ENCODE peak calls at places on chromosomes 1 and 21, in ten cellular contexts. S is nephron progenitor cell; Q is activated T-helper 2 cell treated with anti-CD3 and anti-CD28 coated beads, Interferon-gamma antibody, Interleukin-2, Interleukin-4, amounts not matched to agents 10 μg/mL and 5 μg/mL and 100 μg/mL, durations not matched to agents 14 hours and 24 hours and 36 hours; G is KBM-7; U is stimulated activated CD8-positive, alpha-beta memory T cell treated with anti-CD3 and anti-CD28 coated beads, Interleukin-7, amount 100 ng/mL, for 1 hour; K is fibroblast of the conjunctiva; L is stromal cell of bone marrow; O is H9; H is activated T-helper 1 cell treated with Interleukin-2 at 50 U/mL for 16 hours; E is hepatocyte. Z is an unnamed sample.

GRCh38 chr1:20530901-20531300 is 21.5 kb upstream of the FAM43B start:
- DNase-seq in S (no peak), Q (no peak), G (no peak), U (no peak), K (no peak), L (no peak), O (no peak), H (no peak), E (no peak), Z (no peak)

GRCh38 chr1:22129501-22130117 is 13.3 kb downstream of the WNT4 start:
- DNase-seq in S (no peak), Q (no peak), G (no peak), U (no peak), K (no peak), L (no peak), O (no peak), H (no peak), E (no peak), Z (no peak)

GRCh38 chr1:119747451-119747850 is 21.3 kb downstream of the HMGCS2 start:
- DNase-seq in S (no peak), Q (no peak), G (no peak), U (no peak), K (no peak), L (no peak), O (no peak), H (no peak), E (no peak), Z (no peak)

GRCh38 chr1:2322593-2323295 is 68.6 kb downstream of the MORN1 start:
- DNase-seq in S (no peak), Q (no peak), G (no peak), U (no peak), K (no peak), L (peak; percentile 18), O (no peak), H (no peak), E (peak; percentile 61), Z (no peak)

GRCh38 chr1:222582099-222582774 is 7.5 kb downstream of the TAF1A start:
- DNase-seq in S (no peak), Q (no peak), G (no peak), U (no peak), K (no peak), L (no peak), O (no peak), H (no peak), E (no peak), Z (peak; percentile 22)

GRCh38 chr21:44090332-44090731 is 16.9 kb upstream of the PWP2 start:
- DNase-seq in S (no peak), Q (peak; percentile 8), G (no peak), U (no peak), K (no peak), L (no peak), O (no peak), H (no peak), E (no peak), Z (peak; percentile 85)

GRCh38 chr1:160862151-160863061 is at the start of gene CD244:
- DNase-seq in S (no peak), Q (peak; percentile 28), G (peak; percentile 90), U (peak; percentile 32), K (no peak), L (no peak), O (peak; percentile 43), H (no peak), E (peak; percentile 28), Z (no peak)

GRCh38 chr1:53614231-53615021 is 124.5 kb downstream of the GLIS1 start:
- DNase-seq in S (no peak), Q (no peak), G (no peak), U (no peak), K (no peak), L (no peak), O (peak; percentile 64), H (no peak), E (no peak), Z (no peak)

GRCh38 chr1:39293375-39294070 is 89.0 kb downstream of the MACF1 start:
- DNase-seq in S (no peak), Q (no peak), G (no peak), U (no peak), K (no peak), L (no peak), O (no peak), H (no peak), E (no peak), Z (no peak)

GRCh38 chr1:24047101-24047459 is 64.9 kb downstream of the MYOM3 start:
- DNase-seq in S (no peak), Q (no peak), G (no peak), U (no peak), K (peak; percentile 34), L (peak; percentile 61), O (no peak), H (no peak), E (no peak), Z (no peak)

GRCh38 chr1:38287547-38287946 is 241.0 kb upstream of the POU3F1 start:
- DNase-seq in S (no peak), Q (no peak), G (no peak), U (no peak), K (no peak), L (no peak), O (no peak), H (no peak), E (no peak), Z (no peak)

GRCh38 chr21:18369115-18369514 is 34.5 kb downstream of the TMPRSS15 start:
- DNase-seq in S (no peak), Q (no peak), G (peak; percentile 24), U (no peak), K (peak; percentile 23), L (no peak), O (no peak), H (no peak), E (peak; percentile 34), Z (peak; percentile 84)

GRCh38 chr1:21924503-21925005 is 12.6 kb downstream of the HSPG2 start:
- DNase-seq in S (no peak), Q (no peak), G (peak; percentile 51), U (no peak), K (no peak), L (no peak), O (no peak), H (no peak), E (peak; percentile 26), Z (no peak)

GRCh38 chr1:109112056-109112651 is 1.8 kb upstream of the ELAPOR1 start:
- DNase-seq in S (no peak), Q (no peak), G (peak; percentile 74), U (no peak), K (no peak), L (no peak), O (no peak), H (no peak), E (no peak), Z (peak; percentile 78)

GRCh38 chr1:235533476-235534168 is 29.4 kb upstream of the B3GALNT2 start:
- DNase-seq in S (peak; percentile 11), Q (no peak), G (no peak), U (no peak), K (no peak), L (no peak), O (no peak), H (no peak), E (no peak), Z (no peak)

GRCh38 chr1:200535605-200536004 is 84.9 kb downstream of the KIF14 start:
- DNase-seq in S (no peak), Q (no peak), G (no peak), U (no peak), K (no peak), L (no peak), O (peak; percentile 49), H (no peak), E (no peak), Z (peak; percentile 71)

GRCh38 chr1:113190930-113191329 is 117.9 kb downstream of the LRIG2 start:
- DNase-seq in S (no peak), Q (no peak), G (no peak), U (no peak), K (no peak), L (no peak), O (no peak), H (no peak), E (no peak), Z (no peak)